ENCODE peak calls at places on chromosomes 12 and 14, in four cellular contexts. One of them, this sample, is unnamed.

GRCh38 chr14:98935921-98936320 is 336.1 kb downstream of the BCL11B start:
- DNase-seq in uterus: no peak
- DNase-seq in aorta: no peak
- DNase-seq in fibroblast of lung: no peak
- DNase-seq in this sample: no peak

GRCh38 chr12:12461281-12461922 is 101.3 kb downstream of the DUSP16 start:
- DNase-seq in uterus: no peak
- DNase-seq in fibroblast of lung: no peak
- DNase-seq in aorta: no peak
- DNase-seq in this sample: no peak

GRCh38 chr12:106084048-106084671 is 54.6 kb downstream of the NUAK1 start:
- DNase-seq in fibroblast of lung: peak; percentile 53
- DNase-seq in uterus: no peak
- DNase-seq in aorta: no peak
- DNase-seq in this sample: peak; percentile 82

GRCh38 chr12:131561891-131562684 is 148.8 kb upstream of the SFSWAP start:
- DNase-seq in aorta: no peak
- DNase-seq in uterus: no peak
- DNase-seq in fibroblast of lung: no peak
- DNase-seq in this sample: no peak

GRCh38 chr12:15754233-15754632 is 35.0 kb downstream of the EPS8 start:
- DNase-seq in fibroblast of lung: peak; percentile 33
- DNase-seq in uterus: peak; percentile 51
- DNase-seq in aorta: no peak
- DNase-seq in this sample: no peak

GRCh38 chr14:37045340-37046061 is 126.9 kb downstream of the SLC25A21 start:
- DNase-seq in aorta: no peak
- DNase-seq in uterus: no peak
- DNase-seq in fibroblast of lung: no peak
- DNase-seq in this sample: no peak

GRCh38 chr12:5230861-5231260 is 187.2 kb downstream of the KCNA5 start:
- DNase-seq in fibroblast of lung: no peak
- DNase-seq in aorta: no peak
- DNase-seq in uterus: no peak
- DNase-seq in this sample: no peak

GRCh38 chr12:120362516-120363273 is 6.3 kb downstream of the MSI1 start:
- DNase-seq in uterus: no peak
- DNase-seq in aorta: no peak
- DNase-seq in fibroblast of lung: no peak
- DNase-seq in this sample: no peak

GRCh38 chr12:25629341-25629740 is 76.3 kb upstream of the LMNTD1 start:
- DNase-seq in aorta: no peak
- DNase-seq in fibroblast of lung: no peak
- DNase-seq in uterus: no peak
- DNase-seq in this sample: no peak

GRCh38 chr14:64196026-64196425 is 98.1 kb downstream of the ESR2 start:
- DNase-seq in fibroblast of lung: no peak
- DNase-seq in uterus: no peak
- DNase-seq in aorta: no peak
- DNase-seq in this sample: no peak

GRCh38 chr14:71996615-71997014 is 64.4 kb downstream of the RGS6 start:
- DNase-seq in uterus: no peak
- DNase-seq in fibroblast of lung: no peak
- DNase-seq in aorta: no peak
- DNase-seq in this sample: no peak

GRCh38 chr14:104732355-104732804 is 8.4 kb downstream of the ADSS1 start:
- DNase-seq in aorta: peak; percentile 81
- DNase-seq in fibroblast of lung: no peak
- DNase-seq in uterus: no peak
- DNase-seq in this sample: no peak

GRCh38 chr12:16349132-16349463 is 1.7 kb downstream of the MGST1 start:
- DNase-seq in aorta: peak; percentile 55
- DNase-seq in uterus: peak; percentile 69
- DNase-seq in fibroblast of lung: peak; percentile 97
- DNase-seq in this sample: no peak

GRCh38 chr12:41917827-41918445 is 226.7 kb downstream of the GXYLT1 start:
- DNase-seq in aorta: no peak
- DNase-seq in uterus: no peak
- DNase-seq in fibroblast of lung: peak; percentile 37
- DNase-seq in this sample: peak; percentile 7

GRCh38 chr12:23028158-23028802 is 403.3 kb downstream of the ETNK1 start:
- DNase-seq in fibroblast of lung: no peak
- DNase-seq in aorta: no peak
- DNase-seq in uterus: no peak
- DNase-seq in this sample: no peak

GRCh38 chr12:116544656-116545055 is 14.5 kb upstream of the MAP1LC3B2 start:
- DNase-seq in uterus: peak; percentile 81
- DNase-seq in fibroblast of lung: peak; percentile 51
- DNase-seq in aorta: no peak
- DNase-seq in this sample: no peak

GRCh38 chr14:92726135-92726932 is 22.1 kb downstream of the LGMN start:
- DNase-seq in fibroblast of lung: peak; percentile 93
- DNase-seq in aorta: peak; percentile 92
- DNase-seq in uterus: peak; percentile 47
- DNase-seq in this sample: no peak

GRCh38 chr12:120750806-120751205 is 25.2 kb downstream of the ACADS start:
- DNase-seq in uterus: no peak
- DNase-seq in fibroblast of lung: no peak
- DNase-seq in aorta: no peak
- DNase-seq in this sample: no peak

GRCh38 chr12:55019784-55020183 is at the start of gene NEUROD4:
- DNase-seq in aorta: peak; percentile 55
- DNase-seq in fibroblast of lung: peak; percentile 53
- DNase-seq in uterus: no peak
- DNase-seq in this sample: peak; percentile 33

GRCh38 chr12:124502379-124502778 is 65.0 kb downstream of the NCOR2 start:
- DNase-seq in fibroblast of lung: no peak
- DNase-seq in uterus: no peak
- DNase-seq in aorta: no peak
- DNase-seq in this sample: no peak

GRCh38 chr14:98955741-98956070 is 316.3 kb downstream of the BCL11B start:
- DNase-seq in fibroblast of lung: no peak
- DNase-seq in aorta: no peak
- DNase-seq in uterus: no peak
- DNase-seq in this sample: no peak

GRCh38 chr12:71551529-71551928 is 111.9 kb downstream of the LGR5 start:
- DNase-seq in fibroblast of lung: peak; percentile 48
- DNase-seq in aorta: no peak
- DNase-seq in uterus: no peak
- DNase-seq in this sample: peak; percentile 44

GRCh38 chr12:20646239-20646827 is 48.8 kb upstream of the SLCO1C1 start:
- DNase-seq in fibroblast of lung: peak; percentile 65
- DNase-seq in uterus: no peak
- DNase-seq in aorta: no peak
- DNase-seq in this sample: peak; percentile 11

GRCh38 chr12:57511588-57512325 is 8.6 kb downstream of the DDIT3 start:
- DNase-seq in aorta: no peak
- DNase-seq in uterus: no peak
- DNase-seq in fibroblast of lung: no peak
- DNase-seq in this sample: no peak

GRCh38 chr12:78157199-78157598 is 326.5 kb downstream of the NAV3 start:
- DNase-seq in uterus: no peak
- DNase-seq in aorta: no peak
- DNase-seq in fibroblast of lung: no peak
- DNase-seq in this sample: no peak

GRCh38 chr12:28780960-28781359 is 368.1 kb upstream of the FAR2 start:
- DNase-seq in aorta: no peak
- DNase-seq in fibroblast of lung: no peak
- DNase-seq in uterus: no peak
- DNase-seq in this sample: no peak

GRCh38 chr12:132250707-132251106 is 78.7 kb downstream of the GALNT9 start:
- DNase-seq in fibroblast of lung: no peak
- DNase-seq in uterus: no peak
- DNase-seq in aorta: no peak
- DNase-seq in this sample: no peak

GRCh38 chr12:88895634-88896033 is 315.4 kb upstream of the KITLG start:
- DNase-seq in fibroblast of lung: no peak
- DNase-seq in aorta: no peak
- DNase-seq in uterus: no peak
- DNase-seq in this sample: no peak

GRCh38 chr12:89927226-89927698 is 218.6 kb upstream of the ATP2B1 start:
- DNase-seq in fibroblast of lung: no peak
- DNase-seq in aorta: no peak
- DNase-seq in uterus: no peak
- DNase-seq in this sample: no peak

GRCh38 chr14:24818054-24818822 is 184.2 kb upstream of the GZMB start:
- DNase-seq in fibroblast of lung: no peak
- DNase-seq in uterus: no peak
- DNase-seq in aorta: no peak
- DNase-seq in this sample: no peak

GRCh38 chr12:111404362-111405148 is 1.2 kb upstream of the SH2B3 start:
- DNase-seq in uterus: peak; percentile 53
- DNase-seq in aorta: no peak
- DNase-seq in fibroblast of lung: peak; percentile 19
- DNase-seq in this sample: peak; percentile 44

GRCh38 chr12:47277972-47278448 is 198.3 kb upstream of the AMIGO2 start:
- DNase-seq in aorta: no peak
- DNase-seq in uterus: no peak
- DNase-seq in fibroblast of lung: peak; percentile 88
- DNase-seq in this sample: no peak
- H3K27ac ChIP-seq in aorta: no peak overlapping the region
- H3K27ac ChIP-seq in uterus: no peak overlapping the region
- H3K27ac ChIP-seq in fibroblast of lung: no peak overlapping the region
- H3K27ac ChIP-seq in this sample: no peak overlapping the region

GRCh38 chr12:104588048-104588942 is 131.5 kb downstream of the CHST11 start:
- DNase-seq in uterus: no peak
- DNase-seq in aorta: no peak
- DNase-seq in fibroblast of lung: peak; percentile 59
- DNase-seq in this sample: no peak
- H3K4me3 ChIP-seq in uterus: no peak overlapping the region
- H3K4me3 ChIP-seq in aorta: no peak overlapping the region
- H3K4me3 ChIP-seq in fibroblast of lung: no peak overlapping the region
- H3K4me3 ChIP-seq in this sample: no peak overlapping the region

GRCh38 chr12:59185291-59185690 is 265.0 kb upstream of the LRIG3 start:
- DNase-seq in fibroblast of lung: no peak
- DNase-seq in uterus: no peak
- DNase-seq in aorta: no peak
- DNase-seq in this sample: peak; percentile 56
- H3K27ac ChIP-seq in fibroblast of lung: no peak overlapping the region
- H3K27ac ChIP-seq in uterus: no peak overlapping the region
- H3K27ac ChIP-seq in aorta: no peak overlapping the region
- H3K27ac ChIP-seq in this sample: no peak overlapping the region

GRCh38 chr12:122244565-122245371 is 18.9 kb upstream of the DIABLO start:
- DNase-seq in uterus: no peak
- DNase-seq in aorta: no peak
- DNase-seq in fibroblast of lung: no peak
- DNase-seq in this sample: no peak
- H3K4me3 ChIP-seq in uterus: no peak overlapping the region
- H3K4me3 ChIP-seq in aorta: no peak overlapping the region
- H3K4me3 ChIP-seq in fibroblast of lung: no peak overlapping the region
- H3K4me3 ChIP-seq in this sample: no peak overlapping the region

GRCh38 chr14:32808574-32809098 is 130.0 kb upstream of the NPAS3 start:
- DNase-seq in fibroblast of lung: peak; percentile 76
- DNase-seq in aorta: no peak
- DNase-seq in uterus: no peak
- DNase-seq in this sample: peak; percentile 72
- H3K27ac ChIP-seq in fibroblast of lung: no peak overlapping the region
- H3K27ac ChIP-seq in aorta: no peak overlapping the region
- H3K27ac ChIP-seq in uterus: peak overlapping the region; percentile 24
- H3K27ac ChIP-seq in this sample: peak overlapping the region; percentile 60

DNA sequence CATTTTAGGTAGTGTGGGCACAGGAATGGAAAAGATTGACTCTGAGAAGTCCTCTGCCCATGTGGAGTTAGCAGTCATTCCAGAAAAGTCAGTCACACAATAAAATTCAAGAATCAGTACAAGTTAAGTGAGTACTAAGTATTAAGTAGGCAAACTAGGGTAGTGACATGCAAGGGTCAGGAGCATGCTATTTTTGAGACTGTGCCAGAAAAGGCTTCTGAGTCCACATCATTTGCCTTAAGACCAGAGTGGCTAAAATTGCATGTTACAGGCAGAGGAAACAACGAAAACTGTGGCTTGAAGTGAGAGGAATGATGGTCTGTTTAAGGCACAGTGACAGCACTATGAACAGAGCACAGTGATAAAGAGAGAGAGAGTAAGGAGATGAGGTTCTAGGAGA is 108.9 kb downstream of the SLC6A15 start:
- DNase-seq in uterus: no peak
- DNase-seq in fibroblast of lung: no peak
- DNase-seq in aorta: no peak
- DNase-seq in this sample: no peak
- H3K4me3 ChIP-seq in uterus: no peak overlapping the region
- H3K4me3 ChIP-seq in fibroblast of lung: no peak overlapping the region
- H3K4me3 ChIP-seq in aorta: no peak overlapping the region
- H3K4me3 ChIP-seq in this sample: no peak overlapping the region